ENCODE peak calls at places on chromosomes 5 and 9, in four cellular contexts. One of them, this sample, is unnamed.

GRCh38 chr5:127839496-127840197 is 136.5 kb downstream of the CCDC192 start:
- DNase-seq in GM12878: no peak
- DNase-seq in HepG2: no peak
- DNase-seq in K562: no peak
- DNase-seq in this sample: no peak

GRCh38 chr5:74538206-74538661 is 102.3 kb downstream of the ENC1 start:
- DNase-seq in GM12878: no peak
- DNase-seq in K562: no peak
- DNase-seq in HepG2: peak
- DNase-seq in this sample: no peak

GRCh38 chr9:133142657-133143592 is 20.8 kb downstream of the GBGT1 start:
- DNase-seq in GM12878: no peak
- DNase-seq in K562: peak
- DNase-seq in HepG2: no peak
- DNase-seq in this sample: no peak

GRCh38 chr9:132637351-132637750 is 32.4 kb downstream of the DDX31 start:
- DNase-seq in GM12878: no peak
- DNase-seq in HepG2: no peak
- DNase-seq in K562: no peak
- DNase-seq in this sample: no peak

GRCh38 chr5:150670961-150671337 is 9.9 kb downstream of the MYOZ3 start:
- DNase-seq in GM12878: no peak
- DNase-seq in K562: no peak
- DNase-seq in HepG2: no peak
- DNase-seq in this sample: no peak

GRCh38 chr5:69024241-69024651 is 69.6 kb upstream of the SLC30A5 start:
- DNase-seq in K562: peak
- DNase-seq in HepG2: peak
- DNase-seq in GM12878: no peak
- DNase-seq in this sample: peak

GRCh38 chr5:1032551-1033027 is 24.0 kb downstream of the NKD2 start:
- DNase-seq in GM12878: no peak
- DNase-seq in K562: no peak
- DNase-seq in HepG2: no peak
- DNase-seq in this sample: no peak

GRCh38 chr5:107542831-107543231 is 127.9 kb downstream of the EFNA5 start:
- DNase-seq in K562: no peak
- DNase-seq in GM12878: no peak
- DNase-seq in HepG2: peak
- DNase-seq in this sample: no peak

GRCh38 chr9:124399999-124400940 is 15.0 kb downstream of the PSMB7 start:
- DNase-seq in GM12878: no peak
- DNase-seq in HepG2: no peak
- DNase-seq in K562: no peak
- DNase-seq in this sample: no peak

GRCh38 chr9:121773954-121774714 is 122.7 kb downstream of the DAB2IP start:
- DNase-seq in HepG2: no peak
- DNase-seq in GM12878: no peak
- DNase-seq in K562: no peak
- DNase-seq in this sample: no peak

GRCh38 chr5:639584-640213 is 27.6 kb downstream of the CEP72 start:
- DNase-seq in HepG2: no peak
- DNase-seq in GM12878: no peak
- DNase-seq in K562: no peak
- DNase-seq in this sample: no peak

GRCh38 chr5:160434022-160434531 is 12.4 kb downstream of the PTTG1 start:
- DNase-seq in K562: no peak
- DNase-seq in HepG2: peak
- DNase-seq in GM12878: peak
- DNase-seq in this sample: peak

GRCh38 chr5:68644971-68645370 is 429.4 kb downstream of the PIK3R1 start:
- DNase-seq in K562: no peak
- DNase-seq in HepG2: no peak
- DNase-seq in GM12878: peak
- DNase-seq in this sample: no peak

GRCh38 chr5:172496671-172497371 is 42.5 kb upstream of the SH3PXD2B start:
- DNase-seq in K562: no peak
- DNase-seq in HepG2: no peak
- DNase-seq in GM12878: no peak
- DNase-seq in this sample: no peak
- TF ChIP-seq USF2 in K562: no peak
- TF ChIP-seq USF2 in HepG2: no peak
- TF ChIP-seq USF2 in GM12878: no peak
- TF ChIP-seq USF2 in this sample: no peak

GRCh38 chr9:7103382-7104170 is 345.8 kb downstream of the KDM4C start:
- DNase-seq in GM12878: no peak
- DNase-seq in K562: no peak
- DNase-seq in HepG2: no peak
- DNase-seq in this sample: no peak
- TF ChIP-seq CREM in GM12878: no peak
- TF ChIP-seq CREM in K562: no peak
- TF ChIP-seq CREM in HepG2: no peak
- TF ChIP-seq CREM in this sample: no peak

DNA sequence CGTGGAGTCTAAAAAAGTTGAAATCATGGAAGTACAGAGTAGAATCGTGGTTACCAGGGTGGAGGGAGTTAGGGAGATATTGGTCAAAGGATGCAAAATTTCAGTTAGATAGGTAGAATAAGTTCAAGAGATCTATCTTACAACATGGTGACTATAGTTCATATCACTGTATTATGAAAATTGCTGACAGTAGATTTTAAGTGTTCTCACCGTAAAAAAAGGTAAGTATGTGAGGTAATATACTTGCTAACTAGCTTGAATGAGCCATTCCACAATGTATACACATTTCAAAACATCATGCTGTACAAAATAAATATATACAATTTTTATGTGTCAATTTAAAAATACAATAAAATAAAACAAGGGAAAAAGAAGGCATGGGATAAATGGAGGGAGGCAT is 392.1 kb downstream of the CAAP1 start:
- DNase-seq in K562: no peak
- DNase-seq in GM12878: no peak
- DNase-seq in HepG2: no peak
- DNase-seq in this sample: no peak
- TF ChIP-seq USF2 in K562: no peak
- TF ChIP-seq USF2 in GM12878: no peak
- TF ChIP-seq USF2 in HepG2: no peak
- TF ChIP-seq USF2 in this sample: no peak

DNA sequence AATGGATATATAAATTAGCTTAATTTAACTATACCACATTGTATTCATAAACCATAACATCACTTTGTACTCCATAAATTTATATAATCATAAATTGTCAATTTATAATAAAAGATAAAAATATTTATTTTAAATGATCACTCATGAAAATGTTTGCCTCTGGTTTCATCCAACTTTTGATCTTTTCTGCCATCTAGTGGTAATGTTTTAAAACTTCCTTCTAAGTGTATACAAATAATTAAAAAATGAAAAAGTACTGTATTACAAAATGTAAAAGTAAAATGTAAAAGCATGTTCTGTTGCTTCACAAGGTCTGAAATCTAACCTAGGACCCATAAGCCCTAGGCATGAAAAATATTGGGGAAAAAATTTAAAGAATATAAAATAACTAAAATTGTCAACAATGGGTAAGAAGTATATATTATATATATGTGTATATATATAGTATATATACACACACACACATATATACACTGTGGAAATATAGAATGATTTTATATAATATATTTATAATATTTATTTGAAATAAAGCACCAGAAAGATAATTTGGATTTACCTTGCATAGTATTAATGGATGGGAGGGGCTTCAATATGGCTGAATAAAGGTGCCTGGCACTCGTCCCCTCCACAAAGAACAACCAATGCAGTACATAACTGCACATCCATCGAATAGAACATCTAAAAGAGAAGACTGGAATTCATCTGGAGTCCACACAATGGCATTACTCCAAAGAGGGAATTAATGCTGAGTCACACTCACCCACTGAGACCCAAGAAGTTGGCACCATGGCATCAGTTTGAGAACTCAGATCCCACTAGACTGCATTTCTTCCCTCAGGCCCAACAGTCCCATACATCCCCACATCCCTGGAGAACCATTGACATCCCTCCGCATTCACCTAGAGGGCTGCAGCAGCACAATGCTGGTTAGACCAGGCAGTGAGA is 32.5 kb downstream of the ANXA1 start:
- DNase-seq in GM12878: no peak
- DNase-seq in K562: peak
- DNase-seq in HepG2: peak
- DNase-seq in this sample: no peak
- TF ChIP-seq CREM in GM12878: no peak
- TF ChIP-seq CREM in K562: no peak
- TF ChIP-seq CREM in HepG2: no peak
- TF ChIP-seq CREM in this sample: no peak

GRCh38 chr9:83574482-83574881 is 36.3 kb upstream of the FRMD3 start:
- DNase-seq in GM12878: no peak
- DNase-seq in K562: no peak
- DNase-seq in HepG2: no peak
- DNase-seq in this sample: no peak
- TF ChIP-seq USF2 in GM12878: no peak
- TF ChIP-seq USF2 in K562: no peak
- TF ChIP-seq USF2 in HepG2: no peak
- TF ChIP-seq USF2 in this sample: no peak

DNA sequence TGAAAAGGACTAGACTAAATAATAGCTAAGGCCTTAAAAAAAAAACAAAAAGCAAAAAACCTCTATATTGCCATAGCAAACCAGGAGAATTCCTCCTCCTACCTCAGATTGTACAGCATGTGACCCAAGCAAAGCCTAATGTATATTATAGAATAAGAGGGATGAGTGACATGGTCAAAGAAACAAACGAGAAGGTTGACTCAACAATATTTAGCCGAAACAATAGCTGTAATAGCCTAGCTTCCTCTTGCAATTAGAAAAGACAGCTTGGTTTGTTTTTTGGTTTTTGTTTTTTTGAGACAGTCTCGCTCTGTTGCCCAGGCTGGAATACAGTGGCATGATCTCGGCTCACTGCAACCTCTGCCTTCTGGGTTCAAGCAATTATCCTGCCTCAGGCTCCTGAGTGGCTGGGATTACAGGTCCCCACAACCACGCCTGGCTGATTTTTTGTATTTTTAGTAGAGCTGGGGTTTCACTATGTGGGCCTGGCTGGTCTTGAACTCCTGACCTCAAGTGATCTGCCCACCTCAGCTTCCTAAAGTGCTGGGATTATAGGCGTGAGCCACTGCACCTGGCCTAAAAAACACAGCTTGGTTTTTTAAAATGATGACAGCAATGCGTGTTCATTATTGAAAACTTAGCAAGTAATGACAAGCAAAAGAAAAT is 5.6 kb downstream of the NLN start:
- DNase-seq in K562: no peak
- DNase-seq in GM12878: no peak
- DNase-seq in HepG2: no peak
- DNase-seq in this sample: no peak
- TF ChIP-seq CREM in K562: no peak
- TF ChIP-seq CREM in GM12878: no peak
- TF ChIP-seq CREM in HepG2: no peak
- TF ChIP-seq CREM in this sample: no peak

GRCh38 chr5:162939962-162940361 is 497.4 kb upstream of the CCNG1 start:
- DNase-seq in GM12878: no peak
- DNase-seq in HepG2: no peak
- DNase-seq in K562: no peak
- DNase-seq in this sample: no peak
- TF ChIP-seq USF2 in GM12878: no peak
- TF ChIP-seq USF2 in HepG2: no peak
- TF ChIP-seq USF2 in K562: no peak
- TF ChIP-seq USF2 in this sample: no peak

GRCh38 chr9:14423816-14424261 is 109.9 kb upstream of the NFIB start:
- DNase-seq in K562: no peak
- DNase-seq in GM12878: no peak
- DNase-seq in HepG2: no peak
- DNase-seq in this sample: no peak
- TF ChIP-seq CREM in K562: no peak
- TF ChIP-seq CREM in GM12878: no peak
- TF ChIP-seq CREM in HepG2: no peak
- TF ChIP-seq CREM in this sample: no peak

GRCh38 chr5:80072103-80073073 is 37.2 kb downstream of the THBS4 start:
- DNase-seq in GM12878: no peak
- DNase-seq in HepG2: no peak
- DNase-seq in K562: no peak
- DNase-seq in this sample: no peak
- TF ChIP-seq USF2 in GM12878: no peak
- TF ChIP-seq USF2 in HepG2: no peak
- TF ChIP-seq USF2 in K562: no peak
- TF ChIP-seq USF2 in this sample: no peak

This sample was measured in WTC11.